ENCODE peak calls at places on chromosomes 7 and 10, in four cellular contexts. D is heart right ventricle, Z is Peyer's patch, R is small intestine. O is an unnamed sample. For H3K9me3 and H3K4me1, the result is how much of the 10 kb centered on the place peaks cover.

GRCh38 chr7:55532150-55532917 is 40.0 kb downstream of the VOPP1 start:
- DNase-seq in Z (no peak), R (no peak), D (no peak), O (no peak)

GRCh38 chr10:693506-693905 is 4.0 kb upstream of the DIP2C start:
- DNase-seq in D (no peak), R (peak), Z (no peak), O (no peak)

GRCh38 chr7:143239822-143240221 is 18.0 kb downstream of the TAS2R40 start:
- DNase-seq in D (no peak), Z (no peak), R (no peak), O (no peak)

GRCh38 chr7:150369740-150370501 is 1.3 kb downstream of the REPIN1 start:
- DNase-seq in D (no peak), Z (peak), R (no peak), O (no peak)

GRCh38 chr10:119595134-119595714 is 1.5 kb downstream of the TIAL1 start:
- DNase-seq in D (no peak), R (peak), Z (no peak), O (no peak)

GRCh38 chr10:102641398-102641797 is 2.9 kb upstream of the TRIM8 start:
- DNase-seq in Z (no peak), R (no peak), D (no peak), O (no peak)

GRCh38 chr10:79422178-79422892 is 23.1 kb downstream of the ZCCHC24 start:
- DNase-seq in Z (no peak), D (no peak), R (no peak), O (no peak)

GRCh38 chr10:122293156-122293978 is 22.3 kb downstream of the BTBD16 start:
- DNase-seq in Z (no peak), D (no peak), R (peak), O (no peak)

GRCh38 chr10:69337312-69338132 is 59.2 kb downstream of the HK1 start:
- DNase-seq in R (no peak), D (peak), Z (no peak), O (no peak)

GRCh38 chr10:51700228-51700835 is 937 bp upstream of the CSTF2T start:
- DNase-seq in D (peak), Z (no peak), R (peak), O (no peak)

GRCh38 chr10:114748270-114748669 is 73.3 kb upstream of the FHIP2A start:
- DNase-seq in R (no peak), Z (no peak), D (no peak), O (no peak)

GRCh38 chr7:27241189-27242045 is 1.2 kb upstream of the EVX1 start:
- DNase-seq in Z (no peak), R (no peak), D (no peak), O (no peak)

GRCh38 chr10:81548160-81548559 is 326.8 kb upstream of the NRG3 start:
- DNase-seq in D (no peak), R (no peak), Z (no peak), O (no peak)

GRCh38 chr10:42691361-42692120 is 53.2 kb upstream of the ZNF33B start:
- DNase-seq in D (no peak), Z (no peak), R (no peak), O (no peak)

GRCh38 chr7:41832936-41833335 is 130.0 kb upstream of the INHBA start:
- DNase-seq in R (no peak), Z (no peak), D (no peak), O (no peak)

GRCh38 chr7:71521506-71521905 is 389.6 kb downstream of the GALNT17 start:
- DNase-seq in R (no peak), Z (no peak), D (no peak), O (no peak)

DNA sequence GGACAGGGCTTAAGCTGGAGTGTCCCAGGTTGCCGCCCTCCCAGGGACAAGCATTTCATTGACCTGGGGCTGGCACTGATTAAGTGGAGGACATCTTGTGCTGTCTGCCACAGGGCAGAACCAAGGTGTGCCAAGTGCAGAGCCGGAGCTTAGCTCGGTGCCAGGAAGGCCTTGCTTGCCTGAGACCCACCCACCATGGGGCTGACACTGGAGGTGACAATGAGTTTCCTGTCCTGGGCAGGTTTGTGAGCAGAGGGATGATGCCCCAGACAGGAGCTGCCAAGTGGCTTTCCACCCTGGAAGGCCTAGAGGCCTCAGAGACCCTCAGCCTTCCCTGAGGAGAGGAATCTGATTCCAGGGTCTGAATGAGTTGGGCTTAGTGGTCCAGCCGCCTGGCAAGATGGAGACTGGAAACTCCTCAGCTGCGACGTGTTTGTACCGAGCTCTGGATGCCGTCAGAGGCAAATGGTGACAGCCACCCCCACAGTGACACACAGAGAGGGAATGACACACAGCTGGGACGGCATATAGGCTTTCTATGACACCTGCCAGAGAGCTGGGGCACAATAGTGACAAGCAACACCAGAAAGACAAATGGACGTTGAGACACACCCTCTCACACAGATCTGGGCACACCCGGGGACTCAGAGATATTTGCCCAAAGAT is 2.6 kb downstream of the ADCYAP1R1 start:
- DNase-seq in R (no peak), D (no peak), Z (no peak), O (no peak)
- H3K27ac ChIP-seq in R (no peak), D (no peak), Z (no peak), O (no peak)

DNA sequence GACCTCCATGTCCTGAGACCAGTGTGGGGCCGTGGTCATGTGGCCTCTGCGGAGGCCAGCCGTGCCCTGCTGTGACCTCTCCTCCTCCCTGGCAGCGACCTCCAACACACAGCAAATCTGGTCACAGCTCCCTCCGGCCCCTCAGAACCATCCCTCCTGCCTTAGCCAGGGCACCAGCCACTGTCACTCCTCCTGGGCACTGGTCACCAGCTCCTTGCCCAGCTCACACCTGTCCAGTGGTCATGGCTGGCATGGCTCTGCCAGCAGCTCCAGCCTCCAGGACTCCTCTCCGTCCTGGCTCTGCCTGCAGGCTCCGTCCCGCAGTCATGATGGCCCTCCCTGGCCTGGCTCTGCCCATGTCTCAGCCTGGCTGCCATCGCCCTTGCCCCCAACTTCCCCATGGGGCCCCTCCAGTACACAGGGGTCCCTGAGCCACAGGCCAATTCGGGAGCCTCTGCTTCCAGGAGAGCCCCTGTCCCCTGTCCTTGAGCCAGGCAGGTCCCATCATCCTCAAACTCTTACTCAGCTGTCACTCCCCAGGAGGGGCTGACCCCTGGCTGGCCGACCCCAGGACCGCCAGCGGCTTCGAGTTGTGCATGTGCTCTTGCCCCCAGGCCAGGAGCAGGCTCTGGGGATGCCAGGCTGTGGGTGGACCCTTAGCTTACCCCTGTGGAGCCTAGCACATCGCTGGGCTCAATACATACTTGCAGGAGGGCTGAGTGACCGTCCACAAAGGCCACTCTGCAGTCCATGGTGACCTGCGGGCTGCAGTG is 92.5 kb downstream of the TCERG1L start:
- DNase-seq in Z (no peak), R (no peak), D (no peak), O (no peak)
- H3K9me3 ChIP-seq in Z (under half), R (under half), D (under half), O (under half)

GRCh38 chr7:44882899-44883298 is 2.4 kb downstream of the PURB start:
- DNase-seq in R (no peak), Z (no peak), D (no peak), O (no peak)

GRCh38 chr7:44883961-44884360 is 1.4 kb downstream of the PURB start:
- DNase-seq in D (no peak), R (no peak), Z (no peak), O (no peak)

GRCh38 chr7:44884553-44885393 is 557 bp downstream of the PURB start:
- DNase-seq in R (peak), D (peak), Z (peak), O (peak)

GRCh38 chr7:44887293-44887692 is 2.0 kb upstream of the PURB start:
- DNase-seq in D (no peak), Z (no peak), R (no peak), O (no peak)

DNA sequence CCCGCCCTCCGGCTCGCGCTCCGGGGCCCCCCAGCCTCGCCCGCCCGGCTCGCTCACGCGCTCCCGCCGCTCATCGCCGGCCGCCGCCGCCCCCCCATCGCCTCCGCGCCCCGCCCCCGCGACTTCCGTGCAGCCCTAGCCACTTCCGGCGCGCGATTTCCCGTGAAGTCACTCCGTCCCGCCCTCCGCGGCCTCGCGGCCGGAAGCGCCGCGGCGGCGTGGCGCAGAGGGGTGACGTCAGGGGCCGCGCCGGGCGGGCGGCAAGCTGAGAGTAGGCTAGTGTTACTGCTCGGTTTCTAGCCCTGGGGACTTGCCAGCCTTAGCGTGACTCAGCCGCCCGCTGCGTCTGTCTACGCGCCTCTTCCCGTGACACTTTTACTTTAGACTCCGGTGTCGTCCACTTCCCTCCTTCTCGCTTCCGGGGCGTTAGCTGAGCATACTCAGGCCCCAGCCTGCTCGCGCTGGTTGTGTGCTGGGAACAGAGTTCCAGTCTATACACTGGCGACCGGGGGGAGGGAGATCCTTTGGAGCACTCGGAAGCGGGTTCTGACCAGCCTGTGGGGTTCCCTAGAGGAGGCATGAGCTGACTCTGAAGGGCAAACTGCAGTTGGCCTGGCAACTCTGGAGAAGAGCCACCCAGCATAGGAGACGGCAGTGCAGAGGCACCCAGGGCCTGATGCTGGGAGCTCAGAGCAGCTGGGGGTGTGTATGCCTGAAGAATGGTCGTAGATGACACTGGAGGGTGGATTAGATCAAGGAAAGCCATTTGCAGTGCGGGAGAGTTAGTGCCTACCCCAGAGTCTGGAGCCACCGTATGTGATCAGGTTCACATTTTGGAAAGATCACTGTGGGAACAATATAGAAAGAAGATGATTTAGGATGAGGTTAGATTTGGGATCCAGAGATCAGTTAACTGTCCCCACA is at the start of gene PURB:
- DNase-seq in R (peak), Z (peak), D (peak), O (peak)
- H3K4me1 ChIP-seq in R (under half), Z (under half), D (under half), O (under half)

GRCh38 chr7:16644987-16645592 is 464 bp downstream of the ANKMY2 start:
- DNase-seq in R (peak), D (peak), Z (peak), O (no peak)

GRCh38 chr7:16645593-16646426 is at the start of the genes ANKMY2 and BZW2:
- DNase-seq in R (peak), D (peak), Z (peak), O (peak)

GRCh38 chr7:16646427-16647081 is 573 bp downstream of the BZW2 start:
- DNase-seq in D (no peak), R (peak), Z (no peak), O (no peak)

GRCh38 chr7:16644624-16644986 is 949 bp downstream of the ANKMY2 start:
- DNase-seq in D (peak), Z (peak), R (peak), O (peak)

DNA sequence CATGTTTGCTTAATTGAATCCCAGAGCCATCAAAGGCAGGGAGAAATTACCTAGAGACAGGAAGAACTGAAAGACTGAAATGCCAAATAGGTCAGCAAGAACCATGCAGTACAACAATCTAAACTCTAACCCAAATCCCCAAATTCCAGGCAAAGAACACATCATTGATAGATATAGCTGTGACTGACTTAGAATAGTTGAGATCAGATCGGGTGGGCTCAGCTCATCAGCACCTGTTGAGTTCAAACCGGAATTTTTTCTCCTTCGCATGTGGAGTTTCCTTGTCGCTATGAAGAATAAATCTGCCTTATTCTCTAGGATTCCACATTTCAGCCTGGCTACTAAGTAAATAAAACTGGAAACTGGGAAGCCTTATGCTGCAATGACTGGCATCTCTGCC is 1.4 kb downstream of the ANKMY2 start:
- DNase-seq in Z (no peak), D (no peak), R (no peak), O (no peak)
- H3K27ac ChIP-seq in Z (peak), D (peak), R (no peak), O (peak)

O was measured in CD8-positive, alpha-beta T cell.